ENCODE peak calls at places on chromosome 5, in ten cellular contexts. One of them, this sample, is unnamed.

GRCh38 chr5:470961-471749 is 28.2 kb downstream of the EXOC3 start:
- DNase-seq in left lung: no peak
- DNase-seq in endothelial cell of umbilical vein: no peak
- DNase-seq in A549: no peak
- DNase-seq in osteoblast: peak
- DNase-seq in upper lobe of left lung: no peak
- DNase-seq in cardiac muscle cell: no peak
- DNase-seq in mesenchymal stem cell: peak
- DNase-seq in tibial artery: no peak
- DNase-seq in endodermal cell: peak
- DNase-seq in this sample: no peak

GRCh38 chr5:60024104-60024503 is 130.6 kb upstream of the PDE4D start:
- DNase-seq in left lung: no peak
- DNase-seq in endothelial cell of umbilical vein: no peak
- DNase-seq in A549: no peak
- DNase-seq in osteoblast: no peak
- DNase-seq in upper lobe of left lung: no peak
- DNase-seq in cardiac muscle cell: no peak
- DNase-seq in mesenchymal stem cell: no peak
- DNase-seq in tibial artery: no peak
- DNase-seq in endodermal cell: no peak
- DNase-seq in this sample: no peak

GRCh38 chr5:132270706-132271105 is 13.2 kb downstream of the PDLIM4 start:
- DNase-seq in left lung: no peak
- DNase-seq in endothelial cell of umbilical vein: no peak
- DNase-seq in A549: no peak
- DNase-seq in osteoblast: peak
- DNase-seq in upper lobe of left lung: peak
- DNase-seq in cardiac muscle cell: no peak
- DNase-seq in mesenchymal stem cell: no peak
- DNase-seq in tibial artery: no peak
- DNase-seq in endodermal cell: no peak
- DNase-seq in this sample: no peak

GRCh38 chr5:23525751-23526150 is 18.3 kb downstream of the PRDM9 start:
- DNase-seq in left lung: no peak
- DNase-seq in endothelial cell of umbilical vein: no peak
- DNase-seq in A549: no peak
- DNase-seq in osteoblast: no peak
- DNase-seq in upper lobe of left lung: no peak
- DNase-seq in cardiac muscle cell: no peak
- DNase-seq in mesenchymal stem cell: no peak
- DNase-seq in tibial artery: no peak
- DNase-seq in endodermal cell: no peak
- DNase-seq in this sample: no peak

GRCh38 chr5:163649522-163649921 is 144.1 kb downstream of the MAT2B start:
- DNase-seq in left lung: no peak
- DNase-seq in endothelial cell of umbilical vein: peak
- DNase-seq in A549: no peak
- DNase-seq in osteoblast: no peak
- DNase-seq in upper lobe of left lung: no peak
- DNase-seq in cardiac muscle cell: peak
- DNase-seq in mesenchymal stem cell: peak
- DNase-seq in tibial artery: no peak
- DNase-seq in endodermal cell: no peak
- DNase-seq in this sample: no peak

GRCh38 chr5:36360311-36360710 is 58.6 kb upstream of the RANBP3L start:
- DNase-seq in left lung: no peak
- DNase-seq in endothelial cell of umbilical vein: no peak
- DNase-seq in A549: no peak
- DNase-seq in osteoblast: no peak
- DNase-seq in upper lobe of left lung: no peak
- DNase-seq in cardiac muscle cell: no peak
- DNase-seq in mesenchymal stem cell: no peak
- DNase-seq in tibial artery: no peak
- DNase-seq in endodermal cell: no peak
- DNase-seq in this sample: no peak

GRCh38 chr5:142115937-142116614 is 7.5 kb downstream of the NDFIP1 start:
- DNase-seq in left lung: no peak
- DNase-seq in endothelial cell of umbilical vein: no peak
- DNase-seq in A549: no peak
- DNase-seq in osteoblast: peak
- DNase-seq in upper lobe of left lung: no peak
- DNase-seq in cardiac muscle cell: peak
- DNase-seq in mesenchymal stem cell: no peak
- DNase-seq in tibial artery: no peak
- DNase-seq in endodermal cell: no peak
- DNase-seq in this sample: no peak

GRCh38 chr5:34583167-34583566 is 73.0 kb upstream of the RAI14 start:
- DNase-seq in left lung: no peak
- DNase-seq in endothelial cell of umbilical vein: peak
- DNase-seq in A549: no peak
- DNase-seq in osteoblast: no peak
- DNase-seq in upper lobe of left lung: no peak
- DNase-seq in cardiac muscle cell: no peak
- DNase-seq in mesenchymal stem cell: no peak
- DNase-seq in tibial artery: no peak
- DNase-seq in endodermal cell: no peak
- DNase-seq in this sample: no peak

GRCh38 chr5:14433202-14433601 is 148.4 kb upstream of the OTULINL start:
- DNase-seq in left lung: no peak
- DNase-seq in endothelial cell of umbilical vein: no peak
- DNase-seq in A549: no peak
- DNase-seq in osteoblast: no peak
- DNase-seq in upper lobe of left lung: no peak
- DNase-seq in cardiac muscle cell: no peak
- DNase-seq in mesenchymal stem cell: no peak
- DNase-seq in tibial artery: no peak
- DNase-seq in endodermal cell: peak
- DNase-seq in this sample: no peak

GRCh38 chr5:31193591-31194457 is at the start of gene CDH6:
- DNase-seq in left lung: peak
- DNase-seq in endothelial cell of umbilical vein: no peak
- DNase-seq in A549: peak
- DNase-seq in osteoblast: peak
- DNase-seq in upper lobe of left lung: no peak
- DNase-seq in cardiac muscle cell: peak
- DNase-seq in mesenchymal stem cell: peak
- DNase-seq in tibial artery: peak
- DNase-seq in endodermal cell: peak
- DNase-seq in this sample: no peak
- H3K27ac ChIP-seq in left lung: peak
- H3K27ac ChIP-seq in endothelial cell of umbilical vein: no peak
- H3K27ac ChIP-seq in A549: no peak
- H3K27ac ChIP-seq in osteoblast: no peak
- H3K27ac ChIP-seq in upper lobe of left lung: peak
- H3K27ac ChIP-seq in cardiac muscle cell: no peak
- H3K27ac ChIP-seq in mesenchymal stem cell: peak
- H3K27ac ChIP-seq in tibial artery: peak
- H3K27ac ChIP-seq in endodermal cell: peak
- H3K27ac ChIP-seq in this sample: no peak

GRCh38 chr5:118290204-118290603 is 698.1 kb downstream of the DTWD2 start:
- DNase-seq in left lung: no peak
- DNase-seq in endothelial cell of umbilical vein: no peak
- DNase-seq in A549: no peak
- DNase-seq in osteoblast: no peak
- DNase-seq in upper lobe of left lung: no peak
- DNase-seq in cardiac muscle cell: no peak
- DNase-seq in mesenchymal stem cell: no peak
- DNase-seq in tibial artery: no peak
- DNase-seq in endodermal cell: no peak
- DNase-seq in this sample: no peak

GRCh38 chr5:118293378-118293777 is 695.0 kb downstream of the DTWD2 start:
- DNase-seq in left lung: no peak
- DNase-seq in endothelial cell of umbilical vein: no peak
- DNase-seq in A549: no peak
- DNase-seq in osteoblast: no peak
- DNase-seq in upper lobe of left lung: no peak
- DNase-seq in cardiac muscle cell: no peak
- DNase-seq in mesenchymal stem cell: no peak
- DNase-seq in tibial artery: no peak
- DNase-seq in endodermal cell: no peak
- DNase-seq in this sample: no peak

DNA sequence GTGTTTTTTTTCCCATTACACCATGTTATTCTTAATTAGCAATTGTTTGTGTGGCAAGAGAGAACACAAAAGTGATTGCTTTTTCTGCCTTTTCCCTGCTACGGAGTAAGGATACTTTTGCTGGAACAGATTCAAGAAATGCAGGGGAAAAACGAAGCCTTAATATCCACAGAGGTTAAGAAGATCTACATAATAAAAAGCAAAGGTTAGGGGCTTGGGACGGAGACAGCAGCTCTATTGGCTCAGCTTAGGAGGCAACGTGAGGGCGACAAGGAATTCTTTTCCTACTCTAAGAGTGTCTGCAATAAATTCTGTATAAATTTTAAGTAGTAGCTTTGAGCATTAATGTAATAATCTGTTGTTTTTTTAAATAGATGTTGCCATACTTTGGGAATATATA is 693.3 kb downstream of the DTWD2 start:
- DNase-seq in left lung: no peak
- DNase-seq in endothelial cell of umbilical vein: no peak
- DNase-seq in A549: no peak
- DNase-seq in osteoblast: no peak
- DNase-seq in upper lobe of left lung: no peak
- DNase-seq in cardiac muscle cell: no peak
- DNase-seq in mesenchymal stem cell: no peak
- DNase-seq in tibial artery: no peak
- DNase-seq in endodermal cell: no peak
- DNase-seq in this sample: no peak
- H3K4me3 ChIP-seq in left lung: no peak
- H3K4me3 ChIP-seq in endothelial cell of umbilical vein: no peak
- H3K4me3 ChIP-seq in A549: no peak
- H3K4me3 ChIP-seq in osteoblast: no peak
- H3K4me3 ChIP-seq in upper lobe of left lung: no peak
- H3K4me3 ChIP-seq in cardiac muscle cell: no peak
- H3K4me3 ChIP-seq in mesenchymal stem cell: no peak
- H3K4me3 ChIP-seq in tibial artery: no peak
- H3K4me3 ChIP-seq in endodermal cell: no peak
- H3K4me3 ChIP-seq in this sample: no peak

GRCh38 chr5:159100928-159101646 is 1.4 kb upstream of the EBF1 start:
- DNase-seq in left lung: no peak
- DNase-seq in endothelial cell of umbilical vein: no peak
- DNase-seq in A549: no peak
- DNase-seq in osteoblast: peak
- DNase-seq in upper lobe of left lung: no peak
- DNase-seq in cardiac muscle cell: no peak
- DNase-seq in mesenchymal stem cell: no peak
- DNase-seq in tibial artery: peak
- DNase-seq in endodermal cell: no peak
- DNase-seq in this sample: no peak

GRCh38 chr5:159098285-159099048 is 1.2 kb downstream of the EBF1 start:
- DNase-seq in left lung: no peak
- DNase-seq in endothelial cell of umbilical vein: no peak
- DNase-seq in A549: peak
- DNase-seq in osteoblast: peak
- DNase-seq in upper lobe of left lung: no peak
- DNase-seq in cardiac muscle cell: no peak
- DNase-seq in mesenchymal stem cell: no peak
- DNase-seq in tibial artery: no peak
- DNase-seq in endodermal cell: peak
- DNase-seq in this sample: no peak

GRCh38 chr5:159101689-159102088 is 2.0 kb upstream of the EBF1 start:
- DNase-seq in left lung: no peak
- DNase-seq in endothelial cell of umbilical vein: no peak
- DNase-seq in A549: no peak
- DNase-seq in osteoblast: peak
- DNase-seq in upper lobe of left lung: no peak
- DNase-seq in cardiac muscle cell: no peak
- DNase-seq in mesenchymal stem cell: no peak
- DNase-seq in tibial artery: no peak
- DNase-seq in endodermal cell: no peak
- DNase-seq in this sample: no peak

GRCh38 chr5:159099049-159099760 is 511 bp downstream of the EBF1 start:
- DNase-seq in left lung: peak
- DNase-seq in endothelial cell of umbilical vein: peak
- DNase-seq in A549: peak
- DNase-seq in osteoblast: peak
- DNase-seq in upper lobe of left lung: no peak
- DNase-seq in cardiac muscle cell: peak
- DNase-seq in mesenchymal stem cell: peak
- DNase-seq in tibial artery: no peak
- DNase-seq in endodermal cell: peak
- DNase-seq in this sample: no peak

GRCh38 chr5:159100022-159100927 is 559 bp upstream of the EBF1 start:
- DNase-seq in left lung: peak
- DNase-seq in endothelial cell of umbilical vein: peak
- DNase-seq in A549: peak
- DNase-seq in osteoblast: peak
- DNase-seq in upper lobe of left lung: peak
- DNase-seq in cardiac muscle cell: peak
- DNase-seq in mesenchymal stem cell: peak
- DNase-seq in tibial artery: peak
- DNase-seq in endodermal cell: peak
- DNase-seq in this sample: peak
- H3K27ac ChIP-seq in left lung: peak
- H3K27ac ChIP-seq in endothelial cell of umbilical vein: no peak
- H3K27ac ChIP-seq in A549: peak
- H3K27ac ChIP-seq in osteoblast: peak
- H3K27ac ChIP-seq in upper lobe of left lung: peak
- H3K27ac ChIP-seq in cardiac muscle cell: no peak
- H3K27ac ChIP-seq in mesenchymal stem cell: peak
- H3K27ac ChIP-seq in tibial artery: peak
- H3K27ac ChIP-seq in endodermal cell: peak
- H3K27ac ChIP-seq in this sample: peak

GRCh38 chr5:180830253-180831138 is 27.9 kb upstream of the MGAT1 start:
- DNase-seq in left lung: peak
- DNase-seq in endothelial cell of umbilical vein: no peak
- DNase-seq in A549: peak
- DNase-seq in osteoblast: no peak
- DNase-seq in upper lobe of left lung: peak
- DNase-seq in cardiac muscle cell: no peak
- DNase-seq in mesenchymal stem cell: no peak
- DNase-seq in tibial artery: peak
- DNase-seq in endodermal cell: peak
- DNase-seq in this sample: no peak

GRCh38 chr5:180831139-180832080 is 28.8 kb upstream of the MGAT1 start:
- DNase-seq in left lung: peak
- DNase-seq in endothelial cell of umbilical vein: peak
- DNase-seq in A549: peak
- DNase-seq in osteoblast: peak
- DNase-seq in upper lobe of left lung: peak
- DNase-seq in cardiac muscle cell: peak
- DNase-seq in mesenchymal stem cell: peak
- DNase-seq in tibial artery: peak
- DNase-seq in endodermal cell: peak
- DNase-seq in this sample: no peak

GRCh38 chr5:180832638-180833068 is 28.4 kb downstream of the ZFP62 start:
- DNase-seq in left lung: no peak
- DNase-seq in endothelial cell of umbilical vein: no peak
- DNase-seq in A549: no peak
- DNase-seq in osteoblast: no peak
- DNase-seq in upper lobe of left lung: no peak
- DNase-seq in cardiac muscle cell: no peak
- DNase-seq in mesenchymal stem cell: no peak
- DNase-seq in tibial artery: no peak
- DNase-seq in endodermal cell: no peak
- DNase-seq in this sample: no peak

GRCh38 chr5:180825768-180826525 is 23.3 kb upstream of the MGAT1 start:
- DNase-seq in left lung: no peak
- DNase-seq in endothelial cell of umbilical vein: peak
- DNase-seq in A549: no peak
- DNase-seq in osteoblast: peak
- DNase-seq in upper lobe of left lung: peak
- DNase-seq in cardiac muscle cell: peak
- DNase-seq in mesenchymal stem cell: peak
- DNase-seq in tibial artery: peak
- DNase-seq in endodermal cell: no peak
- DNase-seq in this sample: no peak

GRCh38 chr5:180829711-180830110 is 27.1 kb upstream of the MGAT1 start:
- DNase-seq in left lung: no peak
- DNase-seq in endothelial cell of umbilical vein: no peak
- DNase-seq in A549: no peak
- DNase-seq in osteoblast: no peak
- DNase-seq in upper lobe of left lung: no peak
- DNase-seq in cardiac muscle cell: no peak
- DNase-seq in mesenchymal stem cell: no peak
- DNase-seq in tibial artery: no peak
- DNase-seq in endodermal cell: no peak
- DNase-seq in this sample: no peak
- H3K4me3 ChIP-seq in left lung: peak
- H3K4me3 ChIP-seq in endothelial cell of umbilical vein: no peak
- H3K4me3 ChIP-seq in A549: peak
- H3K4me3 ChIP-seq in osteoblast: no peak
- H3K4me3 ChIP-seq in upper lobe of left lung: peak
- H3K4me3 ChIP-seq in cardiac muscle cell: no peak
- H3K4me3 ChIP-seq in mesenchymal stem cell: no peak
- H3K4me3 ChIP-seq in tibial artery: peak
- H3K4me3 ChIP-seq in endodermal cell: peak
- H3K4me3 ChIP-seq in this sample: no peak

This sample was measured in SK-N-MC.